ENCODE peak calls at places on chromosomes 12 and 14, in eight cellular contexts. One of them, this sample, is unnamed.

GRCh38 chr12:105461276-105461975 is 130.9 kb downstream of the C12orf75 start:
- DNase-seq in COR-L47: no peak
- DNase-seq in activated T-cell treated with anti-CD3 and anti-CD28 coated beads, Interleukin-2, amount 50 U/mL, for 72 hours: no peak
- DNase-seq in tibial artery: no peak
- DNase-seq in LHCN-M2: peak; percentile 20
- DNase-seq in HS-5: no peak
- DNase-seq in frontal cortex: no peak
- DNase-seq in EL: peak; percentile 66
- DNase-seq in this sample: no peak

GRCh38 chr12:76891609-76892008 is 12.8 kb upstream of the CSRP2 start:
- DNase-seq in COR-L47: no peak
- DNase-seq in activated T-cell treated with anti-CD3 and anti-CD28 coated beads, Interleukin-2, amount 50 U/mL, for 72 hours: no peak
- DNase-seq in tibial artery: no peak
- DNase-seq in LHCN-M2: no peak
- DNase-seq in HS-5: no peak
- DNase-seq in frontal cortex: no peak
- DNase-seq in EL: no peak
- DNase-seq in this sample: no peak

GRCh38 chr12:30999011-30999410 is 72.5 kb downstream of the TSPAN11 start:
- DNase-seq in COR-L47: no peak
- DNase-seq in activated T-cell treated with anti-CD3 and anti-CD28 coated beads, Interleukin-2, amount 50 U/mL, for 72 hours: no peak
- DNase-seq in tibial artery: no peak
- DNase-seq in LHCN-M2: no peak
- DNase-seq in HS-5: no peak
- DNase-seq in frontal cortex: no peak
- DNase-seq in EL: no peak
- DNase-seq in this sample: no peak

GRCh38 chr12:13592063-13592942 is 389.1 kb downstream of the GRIN2B start:
- DNase-seq in COR-L47: no peak
- DNase-seq in activated T-cell treated with anti-CD3 and anti-CD28 coated beads, Interleukin-2, amount 50 U/mL, for 72 hours: no peak
- DNase-seq in tibial artery: no peak
- DNase-seq in LHCN-M2: no peak
- DNase-seq in HS-5: no peak
- DNase-seq in frontal cortex: no peak
- DNase-seq in EL: no peak
- DNase-seq in this sample: no peak

GRCh38 chr14:63178912-63179311 is 25.3 kb upstream of the RHOJ start:
- DNase-seq in COR-L47: no peak
- DNase-seq in activated T-cell treated with anti-CD3 and anti-CD28 coated beads, Interleukin-2, amount 50 U/mL, for 72 hours: no peak
- DNase-seq in tibial artery: no peak
- DNase-seq in LHCN-M2: no peak
- DNase-seq in HS-5: no peak
- DNase-seq in frontal cortex: no peak
- DNase-seq in EL: peak; percentile 54
- DNase-seq in this sample: peak; percentile 71

GRCh38 chr12:111270773-111271172 is 98.1 kb downstream of the PHETA1 start:
- DNase-seq in COR-L47: no peak
- DNase-seq in activated T-cell treated with anti-CD3 and anti-CD28 coated beads, Interleukin-2, amount 50 U/mL, for 72 hours: no peak
- DNase-seq in tibial artery: no peak
- DNase-seq in LHCN-M2: no peak
- DNase-seq in HS-5: peak; percentile 32
- DNase-seq in frontal cortex: no peak
- DNase-seq in EL: peak; percentile 50
- DNase-seq in this sample: peak; percentile 32

GRCh38 chr12:3250576-3250975 is 173.4 kb downstream of the TSPAN9 start:
- DNase-seq in COR-L47: no peak
- DNase-seq in activated T-cell treated with anti-CD3 and anti-CD28 coated beads, Interleukin-2, amount 50 U/mL, for 72 hours: no peak
- DNase-seq in tibial artery: peak; percentile 45
- DNase-seq in LHCN-M2: no peak
- DNase-seq in HS-5: no peak
- DNase-seq in frontal cortex: no peak
- DNase-seq in EL: no peak
- DNase-seq in this sample: no peak

GRCh38 chr12:70080577-70080976 is 162.7 kb upstream of the CNOT2 start:
- DNase-seq in COR-L47: no peak
- DNase-seq in activated T-cell treated with anti-CD3 and anti-CD28 coated beads, Interleukin-2, amount 50 U/mL, for 72 hours: no peak
- DNase-seq in tibial artery: no peak
- DNase-seq in LHCN-M2: no peak
- DNase-seq in HS-5: no peak
- DNase-seq in frontal cortex: no peak
- DNase-seq in EL: no peak
- DNase-seq in this sample: no peak

GRCh38 chr12:11717533-11717961 is 68.1 kb downstream of the ETV6 start:
- DNase-seq in COR-L47: no peak
- DNase-seq in activated T-cell treated with anti-CD3 and anti-CD28 coated beads, Interleukin-2, amount 50 U/mL, for 72 hours: no peak
- DNase-seq in tibial artery: no peak
- DNase-seq in LHCN-M2: no peak
- DNase-seq in HS-5: no peak
- DNase-seq in frontal cortex: no peak
- DNase-seq in EL: peak; percentile 40
- DNase-seq in this sample: no peak

GRCh38 chr14:73752297-73752992 is 38.3 kb upstream of the PNMA1 start:
- DNase-seq in COR-L47: no peak
- DNase-seq in activated T-cell treated with anti-CD3 and anti-CD28 coated beads, Interleukin-2, amount 50 U/mL, for 72 hours: no peak
- DNase-seq in tibial artery: peak; percentile 66
- DNase-seq in LHCN-M2: peak; percentile 94
- DNase-seq in HS-5: no peak
- DNase-seq in frontal cortex: no peak
- DNase-seq in EL: peak; percentile 89
- DNase-seq in this sample: peak; percentile 94

GRCh38 chr12:21751517-21751916 is 23.0 kb downstream of the KCNJ8 start:
- DNase-seq in COR-L47: no peak
- DNase-seq in activated T-cell treated with anti-CD3 and anti-CD28 coated beads, Interleukin-2, amount 50 U/mL, for 72 hours: no peak
- DNase-seq in tibial artery: no peak
- DNase-seq in LHCN-M2: no peak
- DNase-seq in HS-5: no peak
- DNase-seq in frontal cortex: no peak
- DNase-seq in EL: peak; percentile 8
- DNase-seq in this sample: no peak

GRCh38 chr12:9648701-9649531 is 20.6 kb upstream of the CLEC2D start:
- DNase-seq in COR-L47: no peak
- DNase-seq in activated T-cell treated with anti-CD3 and anti-CD28 coated beads, Interleukin-2, amount 50 U/mL, for 72 hours: no peak
- DNase-seq in tibial artery: no peak
- DNase-seq in LHCN-M2: no peak
- DNase-seq in HS-5: no peak
- DNase-seq in frontal cortex: no peak
- DNase-seq in EL: no peak
- DNase-seq in this sample: no peak